ENCODE peak calls at places on chromosomes 2 and 18, in seven cellular contexts. One of them, this sample, is unnamed.

GRCh38 chr2:47174731-47175361 is 19.7 kb upstream of the STPG4 start:
- DNase-seq in AG04450: no peak
- DNase-seq in activated naive CD4-positive, alpha-beta T cell treated with anti-CD3 and anti-CD28 coated beads, Interleukin-2, amount 50 U/mL, for 16 hours: no peak
- DNase-seq in M059J: peak; percentile 84
- DNase-seq in fibroblast of gingiva: peak; percentile 3
- DNase-seq in substantia nigra: no peak
- DNase-seq in stimulated activated CD8-positive, alpha-beta memory T cell treated with anti-CD3 and anti-CD28 coated beads, Interleukin-15, amount 100 ng/mL, for 24 hours: no peak
- DNase-seq in this sample: peak; percentile 84

GRCh38 chr18:46588971-46589660 is 67.9 kb downstream of the LOXHD1 start:
- DNase-seq in AG04450: no peak
- DNase-seq in activated naive CD4-positive, alpha-beta T cell treated with anti-CD3 and anti-CD28 coated beads, Interleukin-2, amount 50 U/mL, for 16 hours: no peak
- DNase-seq in M059J: no peak
- DNase-seq in fibroblast of gingiva: no peak
- DNase-seq in substantia nigra: no peak
- DNase-seq in stimulated activated CD8-positive, alpha-beta memory T cell treated with anti-CD3 and anti-CD28 coated beads, Interleukin-15, amount 100 ng/mL, for 24 hours: no peak
- DNase-seq in this sample: no peak

GRCh38 chr2:43105586-43106562 is 120.5 kb downstream of the ZFP36L2 start:
- DNase-seq in AG04450: peak; percentile 59
- DNase-seq in activated naive CD4-positive, alpha-beta T cell treated with anti-CD3 and anti-CD28 coated beads, Interleukin-2, amount 50 U/mL, for 16 hours: no peak
- DNase-seq in M059J: peak; percentile 45
- DNase-seq in fibroblast of gingiva: peak; percentile 42
- DNase-seq in substantia nigra: no peak
- DNase-seq in stimulated activated CD8-positive, alpha-beta memory T cell treated with anti-CD3 and anti-CD28 coated beads, Interleukin-15, amount 100 ng/mL, for 24 hours: no peak
- DNase-seq in this sample: peak; percentile 56

GRCh38 chr2:15565994-15566671 is 5.0 kb upstream of the NBAS start:
- DNase-seq in AG04450: no peak
- DNase-seq in activated naive CD4-positive, alpha-beta T cell treated with anti-CD3 and anti-CD28 coated beads, Interleukin-2, amount 50 U/mL, for 16 hours: no peak
- DNase-seq in M059J: no peak
- DNase-seq in fibroblast of gingiva: no peak
- DNase-seq in substantia nigra: no peak
- DNase-seq in stimulated activated CD8-positive, alpha-beta memory T cell treated with anti-CD3 and anti-CD28 coated beads, Interleukin-15, amount 100 ng/mL, for 24 hours: no peak
- DNase-seq in this sample: no peak

GRCh38 chr2:235957231-235957630 is 211.0 kb downstream of the GBX2 start:
- DNase-seq in AG04450: no peak
- DNase-seq in activated naive CD4-positive, alpha-beta T cell treated with anti-CD3 and anti-CD28 coated beads, Interleukin-2, amount 50 U/mL, for 16 hours: no peak
- DNase-seq in M059J: no peak
- DNase-seq in fibroblast of gingiva: no peak
- DNase-seq in substantia nigra: no peak
- DNase-seq in stimulated activated CD8-positive, alpha-beta memory T cell treated with anti-CD3 and anti-CD28 coated beads, Interleukin-15, amount 100 ng/mL, for 24 hours: no peak
- DNase-seq in this sample: no peak

GRCh38 chr2:70981421-70981820 is 3.0 kb downstream of the ANKRD53 start:
- DNase-seq in AG04450: no peak
- DNase-seq in activated naive CD4-positive, alpha-beta T cell treated with anti-CD3 and anti-CD28 coated beads, Interleukin-2, amount 50 U/mL, for 16 hours: no peak
- DNase-seq in M059J: no peak
- DNase-seq in fibroblast of gingiva: no peak
- DNase-seq in substantia nigra: no peak
- DNase-seq in stimulated activated CD8-positive, alpha-beta memory T cell treated with anti-CD3 and anti-CD28 coated beads, Interleukin-15, amount 100 ng/mL, for 24 hours: no peak
- DNase-seq in this sample: no peak

GRCh38 chr2:225002656-225003045 is 39.6 kb downstream of the DOCK10 start:
- DNase-seq in AG04450: no peak
- DNase-seq in activated naive CD4-positive, alpha-beta T cell treated with anti-CD3 and anti-CD28 coated beads, Interleukin-2, amount 50 U/mL, for 16 hours: peak; percentile 30
- DNase-seq in M059J: peak; percentile 43
- DNase-seq in fibroblast of gingiva: no peak
- DNase-seq in substantia nigra: no peak
- DNase-seq in stimulated activated CD8-positive, alpha-beta memory T cell treated with anti-CD3 and anti-CD28 coated beads, Interleukin-15, amount 100 ng/mL, for 24 hours: no peak
- DNase-seq in this sample: no peak

GRCh38 chr2:105177546-105178254 is 63.8 kb upstream of the GPR45 start:
- DNase-seq in AG04450: no peak
- DNase-seq in activated naive CD4-positive, alpha-beta T cell treated with anti-CD3 and anti-CD28 coated beads, Interleukin-2, amount 50 U/mL, for 16 hours: no peak
- DNase-seq in M059J: no peak
- DNase-seq in fibroblast of gingiva: no peak
- DNase-seq in substantia nigra: no peak
- DNase-seq in stimulated activated CD8-positive, alpha-beta memory T cell treated with anti-CD3 and anti-CD28 coated beads, Interleukin-15, amount 100 ng/mL, for 24 hours: no peak
- DNase-seq in this sample: no peak

GRCh38 chr2:225742487-225742886 is 343.0 kb downstream of the NYAP2 start:
- DNase-seq in AG04450: no peak
- DNase-seq in activated naive CD4-positive, alpha-beta T cell treated with anti-CD3 and anti-CD28 coated beads, Interleukin-2, amount 50 U/mL, for 16 hours: no peak
- DNase-seq in M059J: no peak
- DNase-seq in fibroblast of gingiva: no peak
- DNase-seq in substantia nigra: no peak
- DNase-seq in stimulated activated CD8-positive, alpha-beta memory T cell treated with anti-CD3 and anti-CD28 coated beads, Interleukin-15, amount 100 ng/mL, for 24 hours: no peak
- DNase-seq in this sample: no peak

GRCh38 chr2:27009716-27010115 is 23.0 kb upstream of the TMEM214 start:
- DNase-seq in AG04450: no peak
- DNase-seq in activated naive CD4-positive, alpha-beta T cell treated with anti-CD3 and anti-CD28 coated beads, Interleukin-2, amount 50 U/mL, for 16 hours: no peak
- DNase-seq in M059J: no peak
- DNase-seq in fibroblast of gingiva: no peak
- DNase-seq in substantia nigra: no peak
- DNase-seq in stimulated activated CD8-positive, alpha-beta memory T cell treated with anti-CD3 and anti-CD28 coated beads, Interleukin-15, amount 100 ng/mL, for 24 hours: no peak
- DNase-seq in this sample: no peak

GRCh38 chr2:240553956-240554480 is 3.8 kb downstream of the ANKMY1 start:
- DNase-seq in AG04450: no peak
- DNase-seq in activated naive CD4-positive, alpha-beta T cell treated with anti-CD3 and anti-CD28 coated beads, Interleukin-2, amount 50 U/mL, for 16 hours: no peak
- DNase-seq in M059J: no peak
- DNase-seq in fibroblast of gingiva: no peak
- DNase-seq in substantia nigra: no peak
- DNase-seq in stimulated activated CD8-positive, alpha-beta memory T cell treated with anti-CD3 and anti-CD28 coated beads, Interleukin-15, amount 100 ng/mL, for 24 hours: no peak
- DNase-seq in this sample: no peak

GRCh38 chr2:177983183-177983788 is 89.3 kb downstream of the PDE11A start:
- DNase-seq in AG04450: peak; percentile 47
- DNase-seq in activated naive CD4-positive, alpha-beta T cell treated with anti-CD3 and anti-CD28 coated beads, Interleukin-2, amount 50 U/mL, for 16 hours: no peak
- DNase-seq in M059J: peak; percentile 59
- DNase-seq in fibroblast of gingiva: peak; percentile 30
- DNase-seq in substantia nigra: no peak
- DNase-seq in stimulated activated CD8-positive, alpha-beta memory T cell treated with anti-CD3 and anti-CD28 coated beads, Interleukin-15, amount 100 ng/mL, for 24 hours: no peak
- DNase-seq in this sample: peak; percentile 74

GRCh38 chr2:152962446-152962845 is 244.0 kb downstream of the ARL6IP6 start:
- DNase-seq in AG04450: no peak
- DNase-seq in activated naive CD4-positive, alpha-beta T cell treated with anti-CD3 and anti-CD28 coated beads, Interleukin-2, amount 50 U/mL, for 16 hours: no peak
- DNase-seq in M059J: peak; percentile 0
- DNase-seq in fibroblast of gingiva: no peak
- DNase-seq in substantia nigra: no peak
- DNase-seq in stimulated activated CD8-positive, alpha-beta memory T cell treated with anti-CD3 and anti-CD28 coated beads, Interleukin-15, amount 100 ng/mL, for 24 hours: no peak
- DNase-seq in this sample: no peak

GRCh38 chr2:55168221-55169154 is 63.6 kb downstream of the CLHC1 start:
- DNase-seq in AG04450: no peak
- DNase-seq in activated naive CD4-positive, alpha-beta T cell treated with anti-CD3 and anti-CD28 coated beads, Interleukin-2, amount 50 U/mL, for 16 hours: peak; percentile 24
- DNase-seq in M059J: peak; percentile 69
- DNase-seq in fibroblast of gingiva: peak; percentile 90
- DNase-seq in substantia nigra: peak; percentile 49
- DNase-seq in stimulated activated CD8-positive, alpha-beta memory T cell treated with anti-CD3 and anti-CD28 coated beads, Interleukin-15, amount 100 ng/mL, for 24 hours: no peak
- DNase-seq in this sample: peak; percentile 86

GRCh38 chr2:9150568-9150900 is 56.1 kb upstream of the ASAP2 start:
- DNase-seq in AG04450: no peak
- DNase-seq in activated naive CD4-positive, alpha-beta T cell treated with anti-CD3 and anti-CD28 coated beads, Interleukin-2, amount 50 U/mL, for 16 hours: no peak
- DNase-seq in M059J: no peak
- DNase-seq in fibroblast of gingiva: no peak
- DNase-seq in substantia nigra: no peak
- DNase-seq in stimulated activated CD8-positive, alpha-beta memory T cell treated with anti-CD3 and anti-CD28 coated beads, Interleukin-15, amount 100 ng/mL, for 24 hours: no peak
- DNase-seq in this sample: no peak

GRCh38 chr2:219175928-219176817 is 552 bp downstream of the CNPPD1 start:
- DNase-seq in AG04450: no peak
- DNase-seq in activated naive CD4-positive, alpha-beta T cell treated with anti-CD3 and anti-CD28 coated beads, Interleukin-2, amount 50 U/mL, for 16 hours: no peak
- DNase-seq in M059J: peak; percentile 42
- DNase-seq in fibroblast of gingiva: peak; percentile 14
- DNase-seq in substantia nigra: peak; percentile 59
- DNase-seq in stimulated activated CD8-positive, alpha-beta memory T cell treated with anti-CD3 and anti-CD28 coated beads, Interleukin-15, amount 100 ng/mL, for 24 hours: no peak
- DNase-seq in this sample: peak; percentile 55

GRCh38 chr2:16952368-16952767 is 286.7 kb upstream of the CYRIA start:
- DNase-seq in AG04450: no peak
- DNase-seq in activated naive CD4-positive, alpha-beta T cell treated with anti-CD3 and anti-CD28 coated beads, Interleukin-2, amount 50 U/mL, for 16 hours: no peak
- DNase-seq in M059J: no peak
- DNase-seq in fibroblast of gingiva: no peak
- DNase-seq in substantia nigra: no peak
- DNase-seq in stimulated activated CD8-positive, alpha-beta memory T cell treated with anti-CD3 and anti-CD28 coated beads, Interleukin-15, amount 100 ng/mL, for 24 hours: no peak
- DNase-seq in this sample: no peak

GRCh38 chr2:20483496-20483895 is 36.6 kb downstream of the RHOB start:
- DNase-seq in AG04450: no peak
- DNase-seq in activated naive CD4-positive, alpha-beta T cell treated with anti-CD3 and anti-CD28 coated beads, Interleukin-2, amount 50 U/mL, for 16 hours: no peak
- DNase-seq in M059J: no peak
- DNase-seq in fibroblast of gingiva: peak; percentile 26
- DNase-seq in substantia nigra: peak; percentile 35
- DNase-seq in stimulated activated CD8-positive, alpha-beta memory T cell treated with anti-CD3 and anti-CD28 coated beads, Interleukin-15, amount 100 ng/mL, for 24 hours: no peak
- DNase-seq in this sample: no peak

GRCh38 chr2:108982259-108982679 is 6.8 kb downstream of the EDAR start:
- DNase-seq in AG04450: no peak
- DNase-seq in activated naive CD4-positive, alpha-beta T cell treated with anti-CD3 and anti-CD28 coated beads, Interleukin-2, amount 50 U/mL, for 16 hours: no peak
- DNase-seq in M059J: no peak
- DNase-seq in fibroblast of gingiva: no peak
- DNase-seq in substantia nigra: no peak
- DNase-seq in stimulated activated CD8-positive, alpha-beta memory T cell treated with anti-CD3 and anti-CD28 coated beads, Interleukin-15, amount 100 ng/mL, for 24 hours: no peak
- DNase-seq in this sample: no peak

GRCh38 chr2:43818761-43819160 is 19.9 kb downstream of the ABCG5 start:
- DNase-seq in AG04450: no peak
- DNase-seq in activated naive CD4-positive, alpha-beta T cell treated with anti-CD3 and anti-CD28 coated beads, Interleukin-2, amount 50 U/mL, for 16 hours: no peak
- DNase-seq in M059J: peak; percentile 71
- DNase-seq in fibroblast of gingiva: peak; percentile 9
- DNase-seq in substantia nigra: no peak
- DNase-seq in stimulated activated CD8-positive, alpha-beta memory T cell treated with anti-CD3 and anti-CD28 coated beads, Interleukin-15, amount 100 ng/mL, for 24 hours: no peak
- DNase-seq in this sample: peak; percentile 70

GRCh38 chr2:47098953-47099352 is 56.2 kb downstream of the STPG4 start:
- DNase-seq in AG04450: no peak
- DNase-seq in activated naive CD4-positive, alpha-beta T cell treated with anti-CD3 and anti-CD28 coated beads, Interleukin-2, amount 50 U/mL, for 16 hours: no peak
- DNase-seq in M059J: no peak
- DNase-seq in fibroblast of gingiva: no peak
- DNase-seq in substantia nigra: no peak
- DNase-seq in stimulated activated CD8-positive, alpha-beta memory T cell treated with anti-CD3 and anti-CD28 coated beads, Interleukin-15, amount 100 ng/mL, for 24 hours: no peak
- DNase-seq in this sample: no peak